ENCODE peak calls at places on chromosomes 7 and 10, in four cellular contexts. K is activated CD8-positive, alpha-beta T cell treated with anti-CD3 and anti-CD28 coated beads for 36 hours; U is sciatic nerve; W is endothelial cell. M is an unnamed sample.

GRCh38 chr7:136887317-136887716 is 18.9 kb downstream of the CHRM2 start:
- DNase-seq in W (no peak), U (no peak), K (no peak), M (no peak)

GRCh38 chr7:34133983-34134782 is 228.8 kb downstream of the BMPER start:
- DNase-seq in U (peak; percentile 81), K (peak; percentile 49), W (peak; percentile 83), M (peak; percentile 42)

GRCh38 chr7:64606385-64606784 is 43.5 kb upstream of the ZNF680 start:
- DNase-seq in K (no peak), U (no peak), W (no peak), M (no peak)

GRCh38 chr10:62264126-62264525 is 4.5 kb downstream of the RTKN2 start:
- DNase-seq in K (no peak), W (no peak), U (no peak), M (no peak)

GRCh38 chr10:13351340-13351915 is 3.3 kb upstream of the SEPHS1 start:
- DNase-seq in W (no peak), U (no peak), K (peak; percentile 64), M (peak; percentile 75)

GRCh38 chr7:106568680-106569499 is 92.1 kb downstream of the CCDC71L start:
- DNase-seq in W (no peak), K (peak; percentile 18), U (no peak), M (peak; percentile 22)

GRCh38 chr7:75945297-75946168 is 30.6 kb downstream of the POR start:
- DNase-seq in U (no peak), K (no peak), W (no peak), M (no peak)

GRCh38 chr7:6435486-6436384 is 12.0 kb downstream of the DAGLB start:
- DNase-seq in U (peak; percentile 89), K (peak; percentile 89), W (peak; percentile 94), M (peak; percentile 85)

GRCh38 chr7:41069635-41070034 is 633.3 kb downstream of the INHBA start:
- DNase-seq in W (no peak), U (no peak), K (no peak), M (no peak)

GRCh38 chr10:29807407-29807806 is 172.6 kb upstream of the SVIL start:
- DNase-seq in K (no peak), W (no peak), U (no peak), M (no peak)

GRCh38 chr7:105766421-105767191 is 109.8 kb downstream of the ATXN7L1 start:
- DNase-seq in U (no peak), W (no peak), K (no peak), M (peak; percentile 44)

GRCh38 chr7:105707967-105708580 is 126.8 kb upstream of the EFCAB10 start:
- DNase-seq in W (no peak), U (no peak), K (no peak), M (no peak)

GRCh38 chr10:35453855-35454532 is 117.7 kb downstream of the CCNY start:
- DNase-seq in U (no peak), W (no peak), K (no peak), M (no peak)

GRCh38 chr10:45602082-45602730 is 70.4 kb downstream of the ZFAND4 start:
- DNase-seq in W (no peak), K (no peak), U (no peak), M (no peak)

GRCh38 chr7:68977709-68978108 is 620.6 kb upstream of the AUTS2 start:
- DNase-seq in K (no peak), W (no peak), U (peak; percentile 50), M (no peak)

GRCh38 chr7:154902600-154903082 is 100.3 kb downstream of the PAXIP1 start:
- DNase-seq in U (no peak), W (no peak), K (no peak), M (no peak)

GRCh38 chr10:21753497-21754270 is 219.7 kb downstream of the MLLT10 start:
- DNase-seq in W (no peak), K (no peak), U (no peak), M (no peak)

GRCh38 chr7:26549281-26549943 is 257.8 kb downstream of the SNX10 start:
- DNase-seq in U (no peak), W (no peak), K (no peak), M (no peak)

GRCh38 chr7:95660023-95660434 is 63.7 kb upstream of the PDK4 start:
- DNase-seq in U (no peak), K (no peak), W (no peak), M (no peak)

GRCh38 chr7:26861050-26861449 is 3.3 kb downstream of the SKAP2 start:
- DNase-seq in K (no peak), U (no peak), W (no peak), M (no peak)

GRCh38 chr10:94123253-94123995 is 129.7 kb downstream of the PLCE1 start:
- DNase-seq in W (no peak), U (no peak), K (no peak), M (no peak)

GRCh38 chr10:73814896-73815718 is 3.7 kb upstream of the NDST2 start:
- DNase-seq in U (no peak), W (no peak), K (no peak), M (no peak)

GRCh38 chr7:12801107-12801506 is 113.7 kb downstream of the ARL4A start:
- DNase-seq in W (no peak), U (no peak), K (no peak), M (no peak)

GRCh38 chr10:30812018-30812851 is 182.7 kb upstream of the LYZL2 start:
- DNase-seq in K (peak; percentile 22), U (no peak), W (no peak), M (no peak)

GRCh38 chr10:79905322-79906314 is 43.3 kb downstream of the SFTPD start:
- DNase-seq in U (no peak), W (no peak), K (peak; percentile 38), M (no peak)

GRCh38 chr7:30752979-30753378 is 1.0 kb downstream of the INMT start:
- DNase-seq in U (peak; percentile 93), K (no peak), W (no peak), M (no peak)

GRCh38 chr10:102813734-102814455 is 23.3 kb downstream of the CYP17A1 start:
- DNase-seq in K (no peak), U (peak; percentile 77), W (no peak), M (no peak)

GRCh38 chr10:70432561-70433263 is 8.8 kb downstream of the NODAL start:
- DNase-seq in K (no peak), W (no peak), U (no peak), M (peak; percentile 29)

M was measured in GM12865.